ENCODE peak calls at places on chromosomes 3 and 15, in five cellular contexts. A, E, G, T and R are unnamed samples.

GRCh38 chr3:11482024-11482423 is 161.7 kb downstream of the VGLL4 start:
- DNase-seq in A (peak; percentile 81), E (no peak), G (no peak), T (peak; percentile 30), R (no peak)

GRCh38 chr3:134590766-134591165 is 60.1 kb downstream of the KY start:
- DNase-seq in A (no peak), E (no peak), G (no peak), T (no peak), R (no peak)

GRCh38 chr3:11661827-11662226 is 18.1 kb upstream of the VGLL4 start:
- DNase-seq in A (no peak), E (no peak), G (no peak), T (no peak), R (peak; percentile 83)

GRCh38 chr3:194036842-194037241 is 99.1 kb upstream of the HES1 start:
- DNase-seq in A (no peak), E (no peak), G (no peak), T (no peak), R (no peak)

GRCh38 chr3:108091498-108092259 is 848 bp upstream of the CD47 start:
- DNase-seq in A (no peak), E (no peak), G (no peak), T (peak; percentile 30), R (no peak)

GRCh38 chr3:196517919-196518318 is 2.8 kb upstream of the SMCO1 start:
- DNase-seq in A (no peak), E (no peak), G (no peak), T (no peak), R (peak; percentile 37)

GRCh38 chr3:59235221-59236012 is 185.6 kb upstream of the CFAP20DC start:
- DNase-seq in A (no peak), E (no peak), G (peak; percentile 12), T (no peak), R (no peak)

GRCh38 chr3:25594007-25594502 is 70.7 kb downstream of the TOP2B start:
- DNase-seq in A (no peak), E (peak; percentile 52), G (peak; percentile 57), T (peak; percentile 63), R (peak; percentile 88)

DNA sequence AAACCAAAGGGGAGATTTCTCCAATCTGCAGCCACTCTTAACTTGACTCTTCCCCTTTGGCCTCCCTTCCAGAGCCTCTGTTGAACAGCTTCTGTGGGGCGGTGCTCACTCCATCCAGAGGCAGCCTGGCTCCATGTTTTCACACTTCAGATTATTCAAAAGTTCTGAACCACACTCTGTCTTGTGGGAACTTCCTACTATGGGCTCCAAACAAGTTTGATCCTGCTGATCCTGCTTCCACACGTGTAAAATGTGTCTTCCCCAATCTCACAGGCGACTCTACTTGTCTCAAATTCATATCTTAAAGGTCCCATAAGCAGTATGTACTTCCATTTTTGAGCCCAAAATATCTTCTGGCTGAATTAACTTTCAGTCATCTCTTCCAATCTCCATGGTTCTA is 176.1 kb upstream of the BCL6 start:
- DNase-seq in A (no peak), E (no peak), G (no peak), T (no peak), R (no peak)
- H3K27ac ChIP-seq in A (no peak overlapping the region), E (no peak overlapping the region), G (no peak overlapping the region), T (no peak overlapping the region), R (no peak overlapping the region)

DNA sequence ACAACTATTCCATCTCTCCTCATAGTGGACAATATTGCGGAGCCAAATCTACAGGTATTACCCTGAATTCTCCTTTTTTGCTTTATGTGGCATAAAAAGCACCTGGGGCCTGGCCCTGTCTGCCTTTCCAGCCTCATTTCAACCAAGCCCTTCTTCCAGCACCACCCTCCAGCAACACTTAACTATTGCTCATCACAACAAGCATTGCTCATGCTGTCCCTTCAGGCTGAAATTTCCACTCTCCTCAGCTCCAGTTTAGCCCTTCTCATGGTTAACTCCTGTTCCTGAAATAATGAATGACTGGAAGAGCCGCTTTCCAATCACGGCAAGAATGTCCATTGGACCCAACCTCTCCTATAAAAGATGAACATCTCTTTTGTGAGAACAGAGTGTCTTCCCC is 107.4 kb downstream of the P2RY1 start:
- DNase-seq in A (no peak), E (no peak), G (no peak), T (no peak), R (no peak)
- H3K4me1 ChIP-seq in A (no peaks in the 10 kb centered on the region), E (no peaks in the 10 kb centered on the region), G (no peaks in the 10 kb centered on the region), T (no peaks in the 10 kb centered on the region), R (no peaks in the 10 kb centered on the region)

GRCh38 chr15:40251455-40252140 is 12.7 kb downstream of the PAK6 start:
- DNase-seq in A (no peak), E (no peak), G (no peak), T (no peak), R (no peak)

GRCh38 chr15:40252141-40252437 is 13.2 kb downstream of the PAK6 start:
- DNase-seq in A (no peak), E (no peak), G (no peak), T (no peak), R (no peak)

GRCh38 chr15:40250771-40251454 is 12.1 kb downstream of the PAK6 start:
- DNase-seq in A (no peak), E (no peak), G (no peak), T (no peak), R (no peak)

GRCh38 chr15:40253179-40253790 is 14.4 kb downstream of the PAK6 start:
- DNase-seq in A (no peak), E (no peak), G (peak; percentile 13), T (no peak), R (no peak)

DNA sequence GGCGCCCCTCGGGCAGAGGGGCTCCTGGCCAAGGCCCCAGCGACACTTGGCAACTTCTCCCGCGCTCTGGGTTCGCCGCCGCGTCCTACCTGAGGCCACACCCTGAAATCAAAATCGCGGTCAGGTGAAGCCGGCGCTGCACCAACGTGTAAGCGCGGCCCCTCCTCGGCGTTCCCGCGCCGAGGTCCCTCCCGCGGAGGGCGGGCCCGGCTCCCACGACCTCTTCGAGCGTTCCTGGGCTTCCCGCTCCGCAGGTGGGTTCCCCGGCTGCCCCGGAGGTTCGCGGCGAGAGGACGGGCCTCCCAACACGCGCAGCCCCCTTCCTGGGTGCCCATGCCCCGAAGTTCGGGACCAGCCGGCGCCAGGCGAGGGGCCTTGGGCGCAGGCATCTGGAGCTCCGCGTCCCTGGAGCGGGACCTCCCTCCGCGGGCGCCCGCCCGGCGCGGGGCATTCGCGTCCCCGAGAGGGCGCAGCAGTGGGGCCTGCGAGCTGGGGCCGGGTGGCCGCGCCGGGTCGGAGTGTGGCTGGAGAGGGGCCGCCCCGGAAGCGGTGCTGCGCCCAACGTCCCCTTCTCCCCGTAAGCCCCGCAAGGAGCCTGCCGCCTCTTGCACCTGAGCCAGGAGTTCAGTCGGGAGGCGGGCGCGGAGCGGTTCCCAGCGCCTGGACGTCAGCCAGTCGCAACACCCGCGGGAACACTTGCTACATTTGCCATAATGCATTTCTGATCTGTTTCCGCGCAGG is 13.7 kb downstream of the PAK6 start:
- DNase-seq in A (no peak), E (peak; percentile 39), G (peak; percentile 25), T (peak; percentile 58), R (peak; percentile 29)
- H3K4me3 ChIP-seq in A (peak overlapping the region; percentile 48), E (peak overlapping the region; percentile 80), G (no peak overlapping the region), T (peak overlapping the region; percentile 60), R (peak overlapping the region; percentile 33)

DNA sequence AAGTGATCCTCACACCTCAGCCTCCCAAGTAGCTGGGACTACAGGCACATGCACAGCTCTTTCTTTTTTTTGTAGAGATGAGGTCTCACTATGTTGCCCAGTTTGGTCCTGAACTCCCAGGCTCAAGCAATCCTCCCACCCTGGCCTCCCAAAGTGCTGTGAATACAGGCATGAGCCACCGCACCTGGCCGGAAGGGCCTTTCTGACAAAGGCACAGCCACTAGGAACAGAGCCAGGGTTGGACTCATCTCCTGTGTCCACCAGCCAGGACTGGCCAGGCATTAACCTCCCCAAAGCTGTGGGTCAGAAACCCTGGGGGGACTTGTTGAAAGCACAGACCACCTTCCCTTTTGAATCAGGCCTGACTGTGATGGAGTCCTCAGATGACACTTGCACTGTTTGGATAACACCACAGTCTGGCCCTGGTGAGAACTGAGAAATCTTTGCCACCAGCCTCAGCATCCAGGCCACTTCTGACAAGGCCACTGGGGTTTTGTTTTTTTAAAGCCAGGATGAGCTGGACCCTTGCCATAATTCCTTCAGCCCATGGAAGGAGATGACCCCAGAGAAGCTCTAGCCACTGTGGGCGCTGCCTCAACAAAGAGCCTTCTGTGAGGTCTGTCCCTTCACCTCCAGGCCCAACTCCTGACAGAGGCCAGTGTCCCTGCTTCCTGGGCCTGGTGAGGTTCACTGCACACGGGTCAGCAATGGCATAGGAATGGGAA is 4.8 kb downstream of the TKT start:
- DNase-seq in A (no peak), E (no peak), G (no peak), T (no peak), R (no peak)
- H3K27ac ChIP-seq in A (peak overlapping the region; percentile 35), E (no peak overlapping the region), G (no peak overlapping the region), T (no peak overlapping the region), R (no peak overlapping the region)

DNA sequence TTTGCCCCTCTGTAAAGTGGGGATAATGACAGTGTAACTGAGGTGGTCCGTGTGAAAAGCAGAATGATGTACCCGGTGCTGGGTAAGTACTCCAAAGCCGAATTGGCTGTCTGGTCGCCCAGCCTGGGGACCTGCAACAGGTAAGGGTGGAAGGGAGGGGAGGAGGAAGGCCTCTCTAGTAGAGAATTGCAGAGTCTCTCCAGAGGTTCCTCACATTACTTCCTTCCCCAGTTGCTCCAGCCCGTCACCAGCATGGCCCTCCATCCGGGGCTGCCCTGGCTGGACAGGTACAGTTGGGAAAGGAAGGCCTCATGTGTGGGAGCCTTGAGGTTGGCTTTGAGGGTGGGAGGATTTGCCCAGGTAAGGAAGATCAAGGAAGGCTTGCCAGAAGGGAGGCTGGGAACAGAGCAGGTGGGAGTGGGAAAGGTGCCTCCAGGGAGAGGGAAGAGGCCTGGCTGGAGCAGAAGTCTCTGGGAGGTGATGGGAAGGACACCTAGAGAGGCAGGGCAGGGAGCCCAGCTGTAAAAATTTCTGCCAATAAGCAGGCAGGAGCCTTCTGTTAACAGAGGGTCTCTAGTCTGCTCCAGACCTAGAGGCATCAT is 1.7 kb upstream of the PSTPIP1 start:
- DNase-seq in A (peak; percentile 45), E (no peak), G (no peak), T (no peak), R (no peak)
- H3K4me1 ChIP-seq in A (no peaks in the 10 kb centered on the region), E (peaks cover 7% of the 10 kb centered on the region), G (peaks cover 58% of the 10 kb centered on the region), T (no peaks in the 10 kb centered on the region), R (no peaks in the 10 kb centered on the region)

DNA sequence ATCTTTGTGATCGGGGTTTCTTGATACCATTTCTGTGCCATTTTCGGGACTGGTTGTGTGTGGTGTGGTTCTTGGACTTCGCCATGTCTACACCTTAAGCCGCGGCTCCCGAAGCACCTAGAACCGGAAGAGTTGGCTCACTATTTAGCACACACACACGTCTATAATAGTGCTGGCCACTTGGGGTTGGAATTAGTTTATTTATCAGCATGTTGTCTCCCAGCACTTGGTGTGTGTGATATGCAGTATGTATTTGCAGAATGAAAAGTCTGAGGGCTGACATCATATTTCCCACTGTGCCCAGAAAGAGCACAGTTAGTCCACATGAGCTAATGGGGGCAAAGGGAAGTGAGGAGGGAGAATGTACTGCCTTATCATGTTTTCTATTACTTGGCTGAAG is 23.6 kb downstream of the MLH1 start:
- DNase-seq in A (no peak), E (no peak), G (no peak), T (no peak), R (no peak)
- H3K4me3 ChIP-seq in A (no peak overlapping the region), E (no peak overlapping the region), G (no peak overlapping the region), T (no peak overlapping the region), R (no peak overlapping the region)